ENCODE peak calls at places on chromosomes 16 and 17, in four cellular contexts. One of them, this sample, is unnamed.

GRCh38 chr17:58631523-58632323 is 60.1 kb downstream of the TEX14 start:
- DNase-seq in T-helper 1 cell: peak
- DNase-seq in uterus: peak
- DNase-seq in Peyer's patch: peak
- DNase-seq in this sample: peak

GRCh38 chr17:49388290-49388640 is 26.2 kb upstream of the ZNF652 start:
- DNase-seq in T-helper 1 cell: no peak
- DNase-seq in uterus: no peak
- DNase-seq in Peyer's patch: peak
- DNase-seq in this sample: no peak

GRCh38 chr16:83344014-83344413 is 463.8 kb upstream of the HSBP1 start:
- DNase-seq in T-helper 1 cell: no peak
- DNase-seq in uterus: no peak
- DNase-seq in Peyer's patch: no peak
- DNase-seq in this sample: no peak

GRCh38 chr17:6661464-6661848 is 9.9 kb downstream of the C17orf100 start:
- DNase-seq in T-helper 1 cell: no peak
- DNase-seq in uterus: no peak
- DNase-seq in Peyer's patch: no peak
- DNase-seq in this sample: no peak

GRCh38 chr17:59353936-59354755 is 22.7 kb downstream of the YPEL2 start:
- DNase-seq in T-helper 1 cell: no peak
- DNase-seq in uterus: no peak
- DNase-seq in Peyer's patch: no peak
- DNase-seq in this sample: no peak

GRCh38 chr17:20935740-20936139 is 107.1 kb downstream of the USP22 start:
- DNase-seq in T-helper 1 cell: no peak
- DNase-seq in uterus: no peak
- DNase-seq in Peyer's patch: no peak
- DNase-seq in this sample: no peak

GRCh38 chr17:33924105-33924504 is 331.0 kb upstream of the CCL2 start:
- DNase-seq in T-helper 1 cell: no peak
- DNase-seq in uterus: no peak
- DNase-seq in Peyer's patch: no peak
- DNase-seq in this sample: no peak

GRCh38 chr17:6551909-6552768 is 4.2 kb downstream of the PITPNM3 start:
- DNase-seq in T-helper 1 cell: no peak
- DNase-seq in uterus: no peak
- DNase-seq in Peyer's patch: no peak
- DNase-seq in this sample: no peak

GRCh38 chr17:9907883-9908648 is 3.0 kb upstream of the RCVRN start:
- DNase-seq in T-helper 1 cell: no peak
- DNase-seq in uterus: no peak
- DNase-seq in Peyer's patch: no peak
- DNase-seq in this sample: no peak

GRCh38 chr16:85686912-85687591 is 1.7 kb downstream of the GINS2 start:
- DNase-seq in T-helper 1 cell: no peak
- DNase-seq in uterus: no peak
- DNase-seq in Peyer's patch: no peak
- DNase-seq in this sample: no peak

GRCh38 chr16:1487395-1488053 is 1.2 kb downstream of the PTX4 start:
- DNase-seq in T-helper 1 cell: no peak
- DNase-seq in uterus: no peak
- DNase-seq in Peyer's patch: no peak
- DNase-seq in this sample: no peak

GRCh38 chr17:73625975-73626706 is 18.1 kb downstream of the SDK2 start:
- DNase-seq in T-helper 1 cell: no peak
- DNase-seq in uterus: no peak
- DNase-seq in Peyer's patch: no peak
- DNase-seq in this sample: no peak

GRCh38 chr16:81624718-81625543 is 154.2 kb upstream of the PLCG2 start:
- DNase-seq in T-helper 1 cell: no peak
- DNase-seq in uterus: no peak
- DNase-seq in Peyer's patch: no peak
- DNase-seq in this sample: no peak

GRCh38 chr16:6446370-6446769 is 886.3 kb upstream of the RBFOX1 start:
- DNase-seq in T-helper 1 cell: no peak
- DNase-seq in uterus: no peak
- DNase-seq in Peyer's patch: no peak
- DNase-seq in this sample: no peak

GRCh38 chr17:55620945-55621344 is 101.7 kb downstream of the TMEM100 start:
- DNase-seq in T-helper 1 cell: no peak
- DNase-seq in uterus: no peak
- DNase-seq in Peyer's patch: no peak
- DNase-seq in this sample: no peak

GRCh38 chr17:47694018-47694817 is at the start of gene TBKBP1:
- DNase-seq in T-helper 1 cell: peak
- DNase-seq in uterus: peak
- DNase-seq in Peyer's patch: peak
- DNase-seq in this sample: no peak

GRCh38 chr17:27353469-27354050 is 59.6 kb downstream of the WSB1 start:
- DNase-seq in T-helper 1 cell: peak
- DNase-seq in uterus: peak
- DNase-seq in Peyer's patch: peak
- DNase-seq in this sample: peak

GRCh38 chr16:67843343-67843765 is 1.2 kb downstream of the THAP11 start:
- DNase-seq in T-helper 1 cell: no peak
- DNase-seq in uterus: no peak
- DNase-seq in Peyer's patch: no peak
- DNase-seq in this sample: no peak

GRCh38 chr16:3118204-3118790 is 5.9 kb downstream of the ZNF205 start:
- DNase-seq in T-helper 1 cell: no peak
- DNase-seq in uterus: no peak
- DNase-seq in Peyer's patch: no peak
- DNase-seq in this sample: no peak

GRCh38 chr17:39668141-39668924 is at the start of gene PNMT:
- DNase-seq in T-helper 1 cell: no peak
- DNase-seq in uterus: peak
- DNase-seq in Peyer's patch: peak
- DNase-seq in this sample: no peak

This sample was measured in HCT116.